ENCODE peak calls at places on chromosomes 5 and 9, in six cellular contexts. One of them, this sample, is unnamed.

GRCh38 chr5:179866241-179867078 is 7.8 kb upstream of the MRNIP start:
- DNase-seq in nephron progenitor cell: no peak
- DNase-seq in body of pancreas: no peak
- DNase-seq in CD8-positive, alpha-beta T cell: no peak
- DNase-seq in GM13976: no peak
- DNase-seq in lower leg skin: no peak
- DNase-seq in this sample: no peak

GRCh38 chr5:150457112-150457511 is 7.6 kb upstream of the RPS14 start:
- DNase-seq in body of pancreas: no peak
- DNase-seq in CD8-positive, alpha-beta T cell: no peak
- DNase-seq in lower leg skin: no peak
- DNase-seq in nephron progenitor cell: no peak
- DNase-seq in GM13976: no peak
- DNase-seq in this sample: no peak

GRCh38 chr9:98929096-98929495 is 14.6 kb upstream of the COL15A1 start:
- DNase-seq in lower leg skin: no peak
- DNase-seq in CD8-positive, alpha-beta T cell: no peak
- DNase-seq in body of pancreas: no peak
- DNase-seq in nephron progenitor cell: no peak
- DNase-seq in GM13976: no peak
- DNase-seq in this sample: no peak

GRCh38 chr5:56981906-56982305 is 30.0 kb upstream of the MIER3 start:
- DNase-seq in body of pancreas: no peak
- DNase-seq in lower leg skin: no peak
- DNase-seq in CD8-positive, alpha-beta T cell: no peak
- DNase-seq in GM13976: no peak
- DNase-seq in nephron progenitor cell: no peak
- DNase-seq in this sample: no peak

GRCh38 chr5:68178579-68178978 is 37.0 kb upstream of the PIK3R1 start:
- DNase-seq in CD8-positive, alpha-beta T cell: no peak
- DNase-seq in body of pancreas: no peak
- DNase-seq in lower leg skin: no peak
- DNase-seq in nephron progenitor cell: no peak
- DNase-seq in GM13976: no peak
- DNase-seq in this sample: no peak

GRCh38 chr5:33310471-33310870 is 130.3 kb upstream of the TARS1 start:
- DNase-seq in nephron progenitor cell: no peak
- DNase-seq in CD8-positive, alpha-beta T cell: no peak
- DNase-seq in lower leg skin: no peak
- DNase-seq in GM13976: no peak
- DNase-seq in body of pancreas: no peak
- DNase-seq in this sample: no peak

GRCh38 chr9:69380301-69380700 is 55.3 kb downstream of the ENTREP1 start:
- DNase-seq in nephron progenitor cell: no peak
- DNase-seq in body of pancreas: no peak
- DNase-seq in CD8-positive, alpha-beta T cell: no peak
- DNase-seq in lower leg skin: no peak
- DNase-seq in GM13976: no peak
- DNase-seq in this sample: no peak

GRCh38 chr9:84716217-84716616 is 46.7 kb downstream of the NTRK2 start:
- DNase-seq in CD8-positive, alpha-beta T cell: no peak
- DNase-seq in lower leg skin: no peak
- DNase-seq in GM13976: no peak
- DNase-seq in body of pancreas: no peak
- DNase-seq in nephron progenitor cell: no peak
- DNase-seq in this sample: no peak

GRCh38 chr5:175844174-175844573 is 27.2 kb upstream of the CPLX2 start:
- DNase-seq in CD8-positive, alpha-beta T cell: no peak
- DNase-seq in GM13976: no peak
- DNase-seq in body of pancreas: no peak
- DNase-seq in lower leg skin: no peak
- DNase-seq in nephron progenitor cell: no peak
- DNase-seq in this sample: no peak

GRCh38 chr5:179127136-179128040 is 67.2 kb downstream of the ZNF354C start:
- DNase-seq in body of pancreas: no peak
- DNase-seq in GM13976: no peak
- DNase-seq in CD8-positive, alpha-beta T cell: no peak
- DNase-seq in nephron progenitor cell: no peak
- DNase-seq in lower leg skin: no peak
- DNase-seq in this sample: no peak

GRCh38 chr9:109190151-109190550 is 23.1 kb upstream of the FRRS1L start:
- DNase-seq in nephron progenitor cell: no peak
- DNase-seq in GM13976: no peak
- DNase-seq in CD8-positive, alpha-beta T cell: no peak
- DNase-seq in body of pancreas: no peak
- DNase-seq in lower leg skin: no peak
- DNase-seq in this sample: no peak

GRCh38 chr9:6680797-6681146 is 35.2 kb upstream of the GLDC start:
- DNase-seq in lower leg skin: peak
- DNase-seq in body of pancreas: peak
- DNase-seq in CD8-positive, alpha-beta T cell: peak
- DNase-seq in nephron progenitor cell: peak
- DNase-seq in GM13976: peak
- DNase-seq in this sample: no peak

GRCh38 chr5:58294598-58295298 is 165.1 kb downstream of the PLK2 start:
- DNase-seq in body of pancreas: no peak
- DNase-seq in lower leg skin: no peak
- DNase-seq in CD8-positive, alpha-beta T cell: no peak
- DNase-seq in nephron progenitor cell: no peak
- DNase-seq in GM13976: no peak
- DNase-seq in this sample: no peak

GRCh38 chr5:53991942-53992341 is 318.4 kb downstream of the ARL15 start:
- DNase-seq in body of pancreas: no peak
- DNase-seq in lower leg skin: no peak
- DNase-seq in CD8-positive, alpha-beta T cell: no peak
- DNase-seq in GM13976: no peak
- DNase-seq in nephron progenitor cell: no peak
- DNase-seq in this sample: no peak
- TF ChIP-seq CTCF in body of pancreas: no peak
- TF ChIP-seq CTCF in lower leg skin: no peak
- TF ChIP-seq CTCF in CD8-positive, alpha-beta T cell: no peak
- TF ChIP-seq CTCF in GM13976: no peak
- TF ChIP-seq CTCF in nephron progenitor cell: no peak
- TF ChIP-seq CTCF in this sample: peak

GRCh38 chr9:93134740-93135444 is 841 bp upstream of the NINJ1 start:
- DNase-seq in body of pancreas: no peak
- DNase-seq in GM13976: no peak
- DNase-seq in nephron progenitor cell: no peak
- DNase-seq in CD8-positive, alpha-beta T cell: no peak
- DNase-seq in lower leg skin: no peak
- DNase-seq in this sample: no peak

GRCh38 chr9:93132946-93133640 is 958 bp downstream of the NINJ1 start:
- DNase-seq in lower leg skin: no peak
- DNase-seq in nephron progenitor cell: no peak
- DNase-seq in GM13976: no peak
- DNase-seq in CD8-positive, alpha-beta T cell: no peak
- DNase-seq in body of pancreas: peak
- DNase-seq in this sample: no peak

GRCh38 chr9:93133641-93134017 is 422 bp downstream of the NINJ1 start:
- DNase-seq in CD8-positive, alpha-beta T cell: no peak
- DNase-seq in nephron progenitor cell: peak
- DNase-seq in lower leg skin: no peak
- DNase-seq in body of pancreas: peak
- DNase-seq in GM13976: peak
- DNase-seq in this sample: no peak

GRCh38 chr9:93132287-93132927 is 1.6 kb downstream of the NINJ1 start:
- DNase-seq in CD8-positive, alpha-beta T cell: no peak
- DNase-seq in body of pancreas: peak
- DNase-seq in GM13976: no peak
- DNase-seq in nephron progenitor cell: no peak
- DNase-seq in lower leg skin: peak
- DNase-seq in this sample: peak

GRCh38 chr9:93134018-93134739 is at the start of gene NINJ1:
- DNase-seq in nephron progenitor cell: peak
- DNase-seq in lower leg skin: no peak
- DNase-seq in body of pancreas: peak
- DNase-seq in GM13976: peak
- DNase-seq in CD8-positive, alpha-beta T cell: peak
- DNase-seq in this sample: no peak
- TF ChIP-seq CTCF in nephron progenitor cell: no peak
- TF ChIP-seq CTCF in lower leg skin: no peak
- TF ChIP-seq CTCF in body of pancreas: no peak
- TF ChIP-seq CTCF in GM13976: no peak
- TF ChIP-seq CTCF in CD8-positive, alpha-beta T cell: no peak
- TF ChIP-seq CTCF in this sample: no peak

DNA sequence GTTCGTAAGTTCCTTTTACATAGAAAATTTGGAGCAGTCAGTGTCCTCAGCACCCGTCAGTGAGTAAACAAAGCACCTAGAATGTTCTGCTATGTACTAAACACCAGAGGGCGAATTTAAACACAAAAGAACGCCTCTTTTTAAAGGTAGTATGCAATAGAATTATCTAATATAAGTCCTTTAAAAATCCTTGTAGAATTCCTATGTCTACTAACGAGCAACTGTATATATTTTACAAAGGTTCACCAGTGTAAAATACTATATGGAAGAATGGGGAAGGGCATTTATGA is 499 bp upstream of the TMEM232 start:
- DNase-seq in lower leg skin: no peak
- DNase-seq in CD8-positive, alpha-beta T cell: no peak
- DNase-seq in nephron progenitor cell: no peak
- DNase-seq in body of pancreas: no peak
- DNase-seq in GM13976: no peak
- DNase-seq in this sample: peak
- TF ChIP-seq CTCF in lower leg skin: no peak
- TF ChIP-seq CTCF in CD8-positive, alpha-beta T cell: no peak
- TF ChIP-seq CTCF in nephron progenitor cell: no peak
- TF ChIP-seq CTCF in body of pancreas: no peak
- TF ChIP-seq CTCF in GM13976: no peak
- TF ChIP-seq CTCF in this sample: peak

DNA sequence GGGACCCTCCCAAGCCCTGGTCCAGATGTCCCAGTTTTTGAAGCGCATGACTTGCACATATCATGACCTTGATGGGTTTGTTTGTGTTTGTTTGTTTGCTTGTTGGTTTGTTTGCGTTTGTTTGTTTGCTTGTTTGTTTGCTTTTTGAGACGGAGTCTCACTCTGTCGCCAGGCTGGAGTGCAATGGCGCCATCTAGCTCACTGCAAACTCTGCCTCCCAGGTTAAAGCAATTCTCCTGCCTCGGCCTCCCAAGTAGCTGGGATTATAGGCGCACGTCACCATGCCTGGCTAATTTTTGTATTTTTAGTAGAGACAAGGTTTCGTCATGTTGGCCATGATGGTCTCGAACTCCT is 13.0 kb upstream of the UBAC1 start:
- DNase-seq in nephron progenitor cell: no peak
- DNase-seq in lower leg skin: no peak
- DNase-seq in body of pancreas: no peak
- DNase-seq in CD8-positive, alpha-beta T cell: no peak
- DNase-seq in GM13976: no peak
- DNase-seq in this sample: no peak
- TF ChIP-seq CTCF in nephron progenitor cell: no peak
- TF ChIP-seq CTCF in lower leg skin: no peak
- TF ChIP-seq CTCF in body of pancreas: no peak
- TF ChIP-seq CTCF in CD8-positive, alpha-beta T cell: no peak
- TF ChIP-seq CTCF in GM13976: no peak
- TF ChIP-seq CTCF in this sample: peak

GRCh38 chr5:143601917-143602333 is 198.4 kb upstream of the NR3C1 start:
- DNase-seq in lower leg skin: peak
- DNase-seq in GM13976: no peak
- DNase-seq in body of pancreas: no peak
- DNase-seq in CD8-positive, alpha-beta T cell: no peak
- DNase-seq in nephron progenitor cell: no peak
- DNase-seq in this sample: no peak
- TF ChIP-seq CTCF in lower leg skin: no peak
- TF ChIP-seq CTCF in GM13976: no peak
- TF ChIP-seq CTCF in body of pancreas: no peak
- TF ChIP-seq CTCF in CD8-positive, alpha-beta T cell: no peak
- TF ChIP-seq CTCF in nephron progenitor cell: no peak
- TF ChIP-seq CTCF in this sample: no peak

DNA sequence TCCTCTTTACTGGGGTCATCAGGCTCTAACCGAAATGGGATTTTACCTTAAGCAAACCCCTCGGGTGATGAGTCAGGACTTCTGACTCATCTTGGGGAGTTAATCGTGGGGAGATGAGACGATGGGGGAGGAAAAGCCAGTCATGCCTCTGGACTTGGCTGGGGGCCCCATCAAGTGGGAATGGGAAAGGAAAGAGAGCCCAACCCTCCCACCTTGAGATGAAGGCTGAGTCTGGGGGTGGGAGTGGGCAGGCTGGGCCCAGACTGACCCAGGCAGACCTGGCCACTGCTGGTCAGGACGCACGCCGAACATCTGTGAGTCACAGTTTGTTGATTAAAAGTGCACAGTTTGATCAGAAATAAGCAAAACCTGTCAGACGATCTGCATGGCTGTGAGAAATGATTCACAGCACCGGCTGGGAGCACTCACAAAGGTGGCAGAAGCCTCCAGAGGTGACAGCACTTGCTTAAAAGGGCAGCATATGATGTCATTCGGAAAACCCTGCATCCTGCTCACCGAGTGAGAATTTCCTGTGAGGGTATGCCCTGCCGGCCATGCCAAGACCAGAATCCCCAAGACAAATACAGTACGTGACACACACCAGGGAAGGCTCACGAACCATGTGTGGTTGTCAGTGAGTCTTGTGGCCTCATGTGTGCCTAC is 50.0 kb upstream of the SLC25A51 start:
- DNase-seq in body of pancreas: no peak
- DNase-seq in CD8-positive, alpha-beta T cell: no peak
- DNase-seq in lower leg skin: no peak
- DNase-seq in nephron progenitor cell: no peak
- DNase-seq in GM13976: peak
- DNase-seq in this sample: no peak
- TF ChIP-seq CTCF in body of pancreas: no peak
- TF ChIP-seq CTCF in CD8-positive, alpha-beta T cell: no peak
- TF ChIP-seq CTCF in lower leg skin: no peak
- TF ChIP-seq CTCF in nephron progenitor cell: no peak
- TF ChIP-seq CTCF in GM13976: no peak
- TF ChIP-seq CTCF in this sample: no peak

DNA sequence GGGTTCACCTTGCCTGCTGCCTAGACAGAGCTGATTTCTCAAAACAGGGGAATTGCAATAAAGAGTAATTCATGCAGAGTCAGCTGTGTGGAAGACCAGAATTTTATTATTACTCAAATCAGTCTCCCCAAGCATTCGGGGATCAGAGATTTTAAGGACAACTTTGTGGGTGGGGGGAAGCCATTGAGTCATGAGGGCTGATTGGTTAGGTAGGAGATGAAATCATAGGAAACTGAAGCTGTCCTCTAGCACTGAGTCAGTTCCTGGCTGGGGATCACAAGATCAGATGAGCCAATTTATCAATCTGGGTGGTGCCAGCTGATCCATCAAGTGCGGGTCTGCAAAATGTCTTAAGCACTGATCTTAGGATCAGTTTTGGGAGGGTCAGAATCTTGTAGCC is 159.1 kb upstream of the MAP1B start:
- DNase-seq in GM13976: no peak
- DNase-seq in body of pancreas: no peak
- DNase-seq in nephron progenitor cell: no peak
- DNase-seq in CD8-positive, alpha-beta T cell: no peak
- DNase-seq in lower leg skin: no peak
- DNase-seq in this sample: no peak
- TF ChIP-seq CTCF in GM13976: no peak
- TF ChIP-seq CTCF in body of pancreas: no peak
- TF ChIP-seq CTCF in nephron progenitor cell: no peak
- TF ChIP-seq CTCF in CD8-positive, alpha-beta T cell: no peak
- TF ChIP-seq CTCF in lower leg skin: no peak
- TF ChIP-seq CTCF in this sample: no peak

GRCh38 chr5:77129386-77129785 is 42.3 kb upstream of the ZBED3 start:
- DNase-seq in GM13976: no peak
- DNase-seq in nephron progenitor cell: peak
- DNase-seq in CD8-positive, alpha-beta T cell: no peak
- DNase-seq in body of pancreas: peak
- DNase-seq in lower leg skin: no peak
- DNase-seq in this sample: peak
- TF ChIP-seq CTCF in GM13976: no peak
- TF ChIP-seq CTCF in nephron progenitor cell: peak
- TF ChIP-seq CTCF in CD8-positive, alpha-beta T cell: no peak
- TF ChIP-seq CTCF in body of pancreas: no peak
- TF ChIP-seq CTCF in lower leg skin: no peak
- TF ChIP-seq CTCF in this sample: peak

GRCh38 chr5:157366741-157367684 is 93.0 kb upstream of the NIPAL4 start:
- DNase-seq in body of pancreas: no peak
- DNase-seq in nephron progenitor cell: peak
- DNase-seq in lower leg skin: no peak
- DNase-seq in GM13976: no peak
- DNase-seq in CD8-positive, alpha-beta T cell: no peak
- DNase-seq in this sample: no peak
- TF ChIP-seq CTCF in body of pancreas: no peak
- TF ChIP-seq CTCF in nephron progenitor cell: peak
- TF ChIP-seq CTCF in lower leg skin: no peak
- TF ChIP-seq CTCF in GM13976: no peak
- TF ChIP-seq CTCF in CD8-positive, alpha-beta T cell: no peak
- TF ChIP-seq CTCF in this sample: no peak

This sample was measured in LNCaP clone FGC.